ENCODE peak calls at places on chromosomes 11 and 22, in six cellular contexts. One of them, this sample, is unnamed.

GRCh38 chr11:47234669-47235075 is 13.9 kb downstream of the ACP2 start:
- DNase-seq in body of pancreas: peak
- DNase-seq in BJ: no peak
- DNase-seq in RWPE1: no peak
- DNase-seq in B cell: no peak
- DNase-seq in psoas muscle: no peak
- DNase-seq in this sample: no peak

GRCh38 chr11:66291706-66292542 is at the start of gene TMEM151A:
- DNase-seq in body of pancreas: no peak
- DNase-seq in BJ: no peak
- DNase-seq in RWPE1: no peak
- DNase-seq in B cell: no peak
- DNase-seq in psoas muscle: no peak
- DNase-seq in this sample: no peak

GRCh38 chr11:37451903-37452302 is 853.9 kb upstream of the RAG2 start:
- DNase-seq in body of pancreas: no peak
- DNase-seq in BJ: no peak
- DNase-seq in RWPE1: no peak
- DNase-seq in B cell: no peak
- DNase-seq in psoas muscle: no peak
- DNase-seq in this sample: no peak

GRCh38 chr22:38107692-38108515 is 2.6 kb downstream of the BAIAP2L2 start:
- DNase-seq in body of pancreas: peak
- DNase-seq in BJ: no peak
- DNase-seq in RWPE1: no peak
- DNase-seq in B cell: no peak
- DNase-seq in psoas muscle: no peak
- DNase-seq in this sample: no peak

GRCh38 chr11:14249121-14249963 is 109.6 kb downstream of the RRAS2 start:
- DNase-seq in body of pancreas: peak
- DNase-seq in BJ: no peak
- DNase-seq in RWPE1: peak
- DNase-seq in B cell: peak
- DNase-seq in psoas muscle: peak
- DNase-seq in this sample: peak

GRCh38 chr11:119470316-119471266 is 47.6 kb upstream of the THY1 start:
- DNase-seq in body of pancreas: no peak
- DNase-seq in BJ: peak
- DNase-seq in RWPE1: peak
- DNase-seq in B cell: no peak
- DNase-seq in psoas muscle: peak
- DNase-seq in this sample: no peak

GRCh38 chr11:5123802-5124521 is 14.2 kb downstream of the OR52A5 start:
- DNase-seq in body of pancreas: peak
- DNase-seq in BJ: peak
- DNase-seq in RWPE1: peak
- DNase-seq in B cell: peak
- DNase-seq in psoas muscle: peak
- DNase-seq in this sample: peak

GRCh38 chr11:108224908-108225786 is 2.3 kb downstream of the ATM start:
- DNase-seq in body of pancreas: no peak
- DNase-seq in BJ: no peak
- DNase-seq in RWPE1: no peak
- DNase-seq in B cell: peak
- DNase-seq in psoas muscle: no peak
- DNase-seq in this sample: no peak

GRCh38 chr11:122852071-122852831 is 14.0 kb downstream of the CRTAM start:
- DNase-seq in body of pancreas: no peak
- DNase-seq in BJ: no peak
- DNase-seq in RWPE1: no peak
- DNase-seq in B cell: no peak
- DNase-seq in psoas muscle: no peak
- DNase-seq in this sample: no peak

GRCh38 chr11:101407324-101407723 is 176.5 kb downstream of the TRPC6 start:
- DNase-seq in body of pancreas: no peak
- DNase-seq in BJ: no peak
- DNase-seq in RWPE1: no peak
- DNase-seq in B cell: no peak
- DNase-seq in psoas muscle: no peak
- DNase-seq in this sample: no peak

GRCh38 chr11:69537126-69537525 is 55.7 kb downstream of the LINC01488 start:
- DNase-seq in body of pancreas: no peak
- DNase-seq in BJ: no peak
- DNase-seq in RWPE1: no peak
- DNase-seq in B cell: no peak
- DNase-seq in psoas muscle: no peak
- DNase-seq in this sample: no peak

DNA sequence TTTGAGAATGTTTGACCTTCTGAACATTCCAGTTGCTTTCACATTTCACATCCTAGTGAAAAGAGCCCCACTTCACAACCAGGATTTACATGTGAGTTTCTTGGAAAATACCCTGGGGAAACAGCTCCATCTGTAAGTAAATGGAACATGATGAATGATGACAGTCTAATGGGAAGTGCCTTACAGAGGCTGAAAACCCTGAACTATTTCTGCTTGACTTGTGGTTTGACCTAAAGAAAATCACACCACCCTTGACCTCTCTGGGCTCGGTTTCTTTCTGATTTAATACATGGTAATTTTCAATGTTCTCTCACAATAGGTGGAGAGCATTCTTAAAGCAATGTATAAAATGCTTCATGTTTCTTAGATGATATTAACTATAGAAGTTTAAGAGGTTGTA is 499.4 kb upstream of the API5 start:
- DNase-seq in body of pancreas: no peak
- DNase-seq in BJ: no peak
- DNase-seq in RWPE1: no peak
- DNase-seq in B cell: no peak
- DNase-seq in psoas muscle: no peak
- DNase-seq in this sample: no peak
- TF ChIP-seq CTCF in body of pancreas: no peak
- TF ChIP-seq CTCF in BJ: no peak
- TF ChIP-seq CTCF in RWPE1: no peak
- TF ChIP-seq CTCF in B cell: no peak
- TF ChIP-seq CTCF in psoas muscle: no peak
- TF ChIP-seq CTCF in this sample: no peak

GRCh38 chr11:116790167-116791001 is 1.3 kb downstream of the APOA5 start:
- DNase-seq in body of pancreas: no peak
- DNase-seq in BJ: no peak
- DNase-seq in RWPE1: no peak
- DNase-seq in B cell: no peak
- DNase-seq in psoas muscle: no peak
- DNase-seq in this sample: no peak
- TF ChIP-seq CTCF in body of pancreas: no peak
- TF ChIP-seq CTCF in BJ: no peak
- TF ChIP-seq CTCF in RWPE1: no peak
- TF ChIP-seq CTCF in B cell: no peak
- TF ChIP-seq CTCF in psoas muscle: no peak
- TF ChIP-seq CTCF in this sample: no peak

DNA sequence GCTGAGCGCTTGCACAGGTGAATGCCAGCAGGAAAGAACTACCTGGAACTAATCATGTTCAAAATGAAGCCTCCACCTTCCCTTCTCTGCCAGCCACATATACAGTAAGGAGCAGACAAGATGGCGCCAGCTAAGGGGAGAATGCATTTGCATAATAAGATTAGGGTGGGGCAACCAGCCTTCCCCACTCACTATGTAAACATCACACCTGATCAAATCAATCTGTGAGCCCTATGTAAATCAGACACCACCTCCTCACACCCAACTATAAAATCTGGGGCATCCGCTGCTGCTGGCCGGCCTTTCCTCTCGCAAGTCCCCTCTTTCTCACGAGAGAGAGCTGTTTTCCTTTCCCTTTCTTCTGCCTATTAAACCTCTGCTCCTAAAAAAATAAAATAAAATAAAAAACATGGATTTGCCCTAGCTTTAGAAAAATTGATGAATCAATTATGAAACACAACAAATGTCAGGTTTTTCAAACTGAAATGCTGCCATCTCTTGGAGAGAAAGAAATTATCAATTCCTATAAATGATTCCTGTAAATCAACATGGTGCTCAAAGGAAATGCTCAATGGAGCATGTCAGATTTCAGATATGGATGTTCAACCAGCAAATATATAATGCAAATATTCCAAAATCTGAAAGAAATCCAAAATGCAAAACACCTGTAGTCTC is 108.9 kb downstream of the SGSM3 start:
- DNase-seq in body of pancreas: no peak
- DNase-seq in BJ: no peak
- DNase-seq in RWPE1: no peak
- DNase-seq in B cell: no peak
- DNase-seq in psoas muscle: no peak
- DNase-seq in this sample: no peak
- TF ChIP-seq CTCF in body of pancreas: no peak
- TF ChIP-seq CTCF in BJ: no peak
- TF ChIP-seq CTCF in RWPE1: no peak
- TF ChIP-seq CTCF in B cell: no peak
- TF ChIP-seq CTCF in psoas muscle: no peak
- TF ChIP-seq CTCF in this sample: no peak

GRCh38 chr11:76589477-76589876 is 81.1 kb downstream of the LRRC32 start:
- DNase-seq in body of pancreas: no peak
- DNase-seq in BJ: no peak
- DNase-seq in RWPE1: no peak
- DNase-seq in B cell: no peak
- DNase-seq in psoas muscle: no peak
- DNase-seq in this sample: no peak
- TF ChIP-seq CTCF in body of pancreas: no peak
- TF ChIP-seq CTCF in BJ: no peak
- TF ChIP-seq CTCF in RWPE1: no peak
- TF ChIP-seq CTCF in B cell: no peak
- TF ChIP-seq CTCF in psoas muscle: no peak
- TF ChIP-seq CTCF in this sample: no peak

GRCh38 chr11:31340903-31341572 is 28.5 kb downstream of the DCDC1 start:
- DNase-seq in body of pancreas: no peak
- DNase-seq in BJ: no peak
- DNase-seq in RWPE1: no peak
- DNase-seq in B cell: no peak
- DNase-seq in psoas muscle: no peak
- DNase-seq in this sample: peak
- TF ChIP-seq CTCF in body of pancreas: peak
- TF ChIP-seq CTCF in BJ: peak
- TF ChIP-seq CTCF in RWPE1: no peak
- TF ChIP-seq CTCF in B cell: peak
- TF ChIP-seq CTCF in psoas muscle: peak
- TF ChIP-seq CTCF in this sample: peak

DNA sequence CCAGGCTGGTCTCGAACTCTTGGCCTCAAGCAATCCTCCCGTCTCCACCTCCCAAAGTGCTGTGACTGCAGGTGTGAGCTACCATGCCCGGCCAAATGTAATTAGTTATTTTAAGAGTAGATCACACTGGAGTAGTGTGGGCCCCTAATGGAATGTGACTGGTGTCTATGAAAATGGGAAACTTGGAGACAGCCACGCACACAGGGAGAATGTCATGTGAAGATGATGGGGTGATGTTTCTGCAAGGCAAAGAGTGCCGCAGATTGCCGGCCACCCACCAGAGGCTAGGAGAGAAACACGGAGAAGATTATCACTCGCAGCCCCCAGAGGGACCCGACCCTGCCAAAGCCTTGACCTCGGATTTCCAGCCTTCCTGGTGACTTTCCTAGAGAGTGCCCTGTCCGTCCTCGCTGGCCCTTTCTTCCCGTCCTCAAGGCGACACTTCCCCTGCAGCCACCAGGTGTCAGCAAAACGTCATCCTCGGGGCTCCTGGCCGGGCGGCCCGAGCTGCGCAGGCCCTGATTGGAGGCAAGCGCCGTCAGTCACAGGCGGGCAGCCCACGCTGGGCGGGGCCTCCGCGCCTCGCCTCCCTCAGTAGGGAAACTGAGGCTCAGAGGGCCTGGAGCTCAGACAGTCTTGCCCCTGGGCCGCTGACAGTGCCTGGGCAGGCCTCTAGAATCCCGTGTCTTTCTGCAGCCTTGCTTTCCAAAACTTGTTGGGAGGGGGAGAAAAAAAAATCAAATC is 16.3 kb downstream of the CRYBB2 start:
- DNase-seq in body of pancreas: peak
- DNase-seq in BJ: no peak
- DNase-seq in RWPE1: peak
- DNase-seq in B cell: peak
- DNase-seq in psoas muscle: peak
- DNase-seq in this sample: peak
- TF ChIP-seq CTCF in body of pancreas: peak
- TF ChIP-seq CTCF in BJ: peak
- TF ChIP-seq CTCF in RWPE1: peak
- TF ChIP-seq CTCF in B cell: peak
- TF ChIP-seq CTCF in psoas muscle: peak
- TF ChIP-seq CTCF in this sample: peak

GRCh38 chr22:46982635-46983034 is 220.2 kb downstream of the TBC1D22A start:
- DNase-seq in body of pancreas: no peak
- DNase-seq in BJ: no peak
- DNase-seq in RWPE1: no peak
- DNase-seq in B cell: no peak
- DNase-seq in psoas muscle: no peak
- DNase-seq in this sample: no peak

GRCh38 chr22:46986788-46987187 is 224.3 kb downstream of the TBC1D22A start:
- DNase-seq in body of pancreas: no peak
- DNase-seq in BJ: no peak
- DNase-seq in RWPE1: no peak
- DNase-seq in B cell: no peak
- DNase-seq in psoas muscle: no peak
- DNase-seq in this sample: no peak

GRCh38 chr22:46983046-46983445 is 220.6 kb downstream of the TBC1D22A start:
- DNase-seq in body of pancreas: no peak
- DNase-seq in BJ: no peak
- DNase-seq in RWPE1: no peak
- DNase-seq in B cell: no peak
- DNase-seq in psoas muscle: no peak
- DNase-seq in this sample: no peak

GRCh38 chr22:46985507-46985882 is 223.0 kb downstream of the TBC1D22A start:
- DNase-seq in body of pancreas: no peak
- DNase-seq in BJ: no peak
- DNase-seq in RWPE1: no peak
- DNase-seq in B cell: no peak
- DNase-seq in psoas muscle: no peak
- DNase-seq in this sample: no peak

GRCh38 chr22:46984751-46985506 is 222.5 kb downstream of the TBC1D22A start:
- DNase-seq in body of pancreas: peak
- DNase-seq in BJ: peak
- DNase-seq in RWPE1: peak
- DNase-seq in B cell: no peak
- DNase-seq in psoas muscle: no peak
- DNase-seq in this sample: no peak
- TF ChIP-seq CTCF in body of pancreas: no peak
- TF ChIP-seq CTCF in BJ: peak
- TF ChIP-seq CTCF in RWPE1: no peak
- TF ChIP-seq CTCF in B cell: no peak
- TF ChIP-seq CTCF in psoas muscle: no peak
- TF ChIP-seq CTCF in this sample: no peak

This sample was measured in HL-60.